ENCODE peak calls at places on chromosome 9, in eight cellular contexts. D, H, K, J, Z, E, P and C are unnamed samples.
A peak's percentile ranks its signal among the peaks of the same experiment; 100 is the strongest.

GRCh38 chr9:130713286-130713975 is 19.9 kb downstream of the EXOSC2 start:
- DNase-seq in D (no peak), H (no peak), K (no peak), J (no peak), Z (peak; percentile 18), E (peak; percentile 25), P (no peak), C (no peak)

GRCh38 chr9:8564960-8565359 is 765.4 kb upstream of the DMAC1 start:
- DNase-seq in D (peak; percentile 58), H (no peak), K (no peak), J (no peak), Z (no peak), E (no peak), P (no peak), C (no peak)

GRCh38 chr9:93660647-93661046 is 84.3 kb downstream of the PHF2 start:
- DNase-seq in D (no peak), H (no peak), K (peak; percentile 20), J (no peak), Z (no peak), E (no peak), P (peak; percentile 1), C (peak; percentile 5)

GRCh38 chr9:126171641-126172040 is 155.0 kb upstream of the MVB12B start:
- DNase-seq in D (no peak), H (no peak), K (no peak), J (no peak), Z (no peak), E (no peak), P (no peak), C (no peak)

GRCh38 chr9:126114409-126114760 is 212.2 kb upstream of the MVB12B start:
- DNase-seq in D (no peak), H (no peak), K (no peak), J (no peak), Z (no peak), E (no peak), P (no peak), C (no peak)

GRCh38 chr9:4327504-4328191 is 27.8 kb upstream of the GLIS3 start:
- DNase-seq in D (no peak), H (no peak), K (no peak), J (no peak), Z (no peak), E (no peak), P (no peak), C (no peak)

GRCh38 chr9:73183917-73184861 is 32.5 kb downstream of the ANXA1 start:
- DNase-seq in D (peak; percentile 56), H (no peak), K (no peak), J (no peak), Z (peak; percentile 81), E (no peak), P (no peak), C (no peak)

GRCh38 chr9:109861499-109861898 is 81.5 kb downstream of the PALM2AKAP2 start:
- DNase-seq in D (no peak), H (no peak), K (no peak), J (peak; percentile 34), Z (no peak), E (no peak), P (no peak), C (no peak)

GRCh38 chr9:111728617-111729366 is 65.9 kb downstream of the SHOC1 start:
- DNase-seq in D (no peak), H (no peak), K (no peak), J (peak; percentile 71), Z (no peak), E (no peak), P (no peak), C (no peak)

GRCh38 chr9:14722391-14723035 is at the start of gene CER1:
- DNase-seq in D (no peak), H (no peak), K (no peak), J (no peak), Z (no peak), E (no peak), P (no peak), C (no peak)

GRCh38 chr9:69932901-69933300 is 110.7 kb upstream of the MAMDC2 start:
- DNase-seq in D (peak; percentile 24), H (no peak), K (no peak), J (no peak), Z (peak; percentile 32), E (no peak), P (no peak), C (peak; percentile 15)

GRCh38 chr9:132842124-132843005 is 35.7 kb downstream of the AK8 start:
- DNase-seq in D (no peak), H (no peak), K (no peak), J (no peak), Z (no peak), E (no peak), P (no peak), C (no peak)

GRCh38 chr9:105441761-105442160 is 6.1 kb upstream of the FSD1L start:
- DNase-seq in D (no peak), H (no peak), K (no peak), J (no peak), Z (no peak), E (no peak), P (no peak), C (peak; percentile 21)

GRCh38 chr9:17528859-17529258 is 50.0 kb upstream of the SH3GL2 start:
- DNase-seq in D (no peak), H (no peak), K (no peak), J (no peak), Z (peak; percentile 29), E (no peak), P (no peak), C (no peak)

GRCh38 chr9:105694320-105694847 is at the start of gene TMEM38B:
- DNase-seq in D (peak; percentile 89), H (peak; percentile 84), K (peak; percentile 88), J (no peak), Z (peak; percentile 73), E (peak; percentile 76), P (peak; percentile 53), C (peak; percentile 83)

GRCh38 chr9:120312031-120312430 is 267.9 kb downstream of the CDK5RAP2 start:
- DNase-seq in D (no peak), H (no peak), K (no peak), J (no peak), Z (no peak), E (no peak), P (no peak), C (no peak)

GRCh38 chr9:2059131-2059929 is 44.2 kb downstream of the SMARCA2 start:
- DNase-seq in D (no peak), H (no peak), K (no peak), J (no peak), Z (no peak), E (no peak), P (no peak), C (no peak)

GRCh38 chr9:95103385-95104087 is 214.0 kb downstream of the FANCC start:
- DNase-seq in D (no peak), H (peak; percentile 59), K (no peak), J (no peak), Z (no peak), E (no peak), P (no peak), C (no peak)

GRCh38 chr9:21295992-21296391 is 9.1 kb downstream of the IFNA5 start:
- DNase-seq in D (no peak), H (no peak), K (no peak), J (no peak), Z (no peak), E (no peak), P (no peak), C (no peak)

GRCh38 chr9:125755340-125755739 is 8.2 kb downstream of the PBX3 start:
- DNase-seq in D (no peak), H (no peak), K (no peak), J (no peak), Z (no peak), E (no peak), P (no peak), C (no peak)

GRCh38 chr9:137021979-137022619 is 5.9 kb downstream of the ABCA2 start:
- DNase-seq in D (peak; percentile 70), H (peak; percentile 73), K (peak; percentile 98), J (no peak), Z (peak; percentile 14), E (peak; percentile 69), P (peak; percentile 32), C (peak; percentile 35)

GRCh38 chr9:37309136-37309535 is 113.4 kb upstream of the GRHPR start:
- DNase-seq in D (peak; percentile 18), H (no peak), K (no peak), J (no peak), Z (no peak), E (no peak), P (no peak), C (peak; percentile 17)

GRCh38 chr9:87516222-87516930 is 18.7 kb downstream of the DAPK1 start:
- DNase-seq in D (no peak), H (peak; percentile 83), K (peak; percentile 58), J (no peak), Z (peak; percentile 73), E (no peak), P (no peak), C (no peak)

GRCh38 chr9:37818849-37819248 is 18.3 kb downstream of the DCAF10 start:
- DNase-seq in D (no peak), H (no peak), K (no peak), J (no peak), Z (no peak), E (no peak), P (no peak), C (no peak)

GRCh38 chr9:14153310-14153720 is 160.6 kb downstream of the NFIB start:
- DNase-seq in D (no peak), H (no peak), K (no peak), J (no peak), Z (no peak), E (no peak), P (no peak), C (no peak)

GRCh38 chr9:12740845-12741244 is 34.0 kb upstream of the LURAP1L start:
- DNase-seq in D (no peak), H (no peak), K (no peak), J (no peak), Z (no peak), E (no peak), P (no peak), C (no peak)

GRCh38 chr9:93119953-93120845 is 13.9 kb downstream of the NINJ1 start:
- DNase-seq in D (no peak), H (peak; percentile 97), K (peak; percentile 86), J (no peak), Z (peak; percentile 78), E (peak; percentile 66), P (no peak), C (peak; percentile 91)

GRCh38 chr9:93088656-93089015 is 7.4 kb upstream of the CARD19 start:
- DNase-seq in D (no peak), H (peak; percentile 9), K (no peak), J (no peak), Z (no peak), E (no peak), P (no peak), C (no peak)

GRCh38 chr9:127700594-127701255 is 6.1 kb upstream of the CFAP157 start:
- DNase-seq in D (no peak), H (no peak), K (no peak), J (no peak), Z (no peak), E (no peak), P (no peak), C (peak; percentile 58)

GRCh38 chr9:6055213-6055612 is 39.8 kb upstream of the RANBP6 start:
- DNase-seq in D (peak; percentile 80), H (no peak), K (no peak), J (peak; percentile 61), Z (peak; percentile 74), E (peak; percentile 12), P (no peak), C (peak; percentile 53)

GRCh38 chr9:121650220-121651013 is 1.0 kb upstream of the DAB2IP start:
- DNase-seq in D (no peak), H (no peak), K (peak; percentile 86), J (no peak), Z (no peak), E (no peak), P (no peak), C (peak; percentile 47)